ENCODE peak calls at places on chromosomes 13 and 19, in nine cellular contexts. L is breast epithelium, A is IMR-90, U is vagina, X is esophagus squamous epithelium, C is uterus, Q is spleen, M is right lobe of liver, Z is A549. E is an unnamed sample.

GRCh38 chr19:460877-461609 is at the start of gene SHC2:
- DNase-seq in A (no peak), Z (no peak), C (peak), L (no peak), U (no peak), M (no peak), X (no peak), Q (no peak), E (no peak)

GRCh38 chr19:38252935-38253691 is 3.1 kb downstream of the PPP1R14A start:
- DNase-seq in Z (no peak), A (no peak), U (no peak), M (no peak), C (peak), X (no peak), Q (peak), L (peak), E (no peak)

GRCh38 chr13:46359731-46360130 is 27.3 kb downstream of the RUBCNL start:
- DNase-seq in X (no peak), Z (peak), Q (no peak), C (no peak), U (no peak), M (no peak), A (peak), L (no peak), E (no peak)

GRCh38 chr13:36712785-36713184 is 39.0 kb downstream of the SERTM1 start:
- DNase-seq in X (no peak), L (no peak), M (no peak), Q (no peak), C (peak), U (no peak), A (peak), Z (no peak), E (no peak)

GRCh38 chr13:28463481-28463880 is 31.4 kb downstream of the FLT1 start:
- DNase-seq in M (no peak), Q (no peak), U (no peak), C (no peak), A (peak), X (no peak), L (no peak), Z (no peak), E (no peak)

GRCh38 chr13:106063591-106064308 is 471.7 kb downstream of the EFNB2 start:
- DNase-seq in X (no peak), U (no peak), A (peak), L (no peak), Q (no peak), M (no peak), C (no peak), Z (no peak), E (peak)

GRCh38 chr13:112270951-112271350 is 105.2 kb upstream of the SPACA7 start:
- DNase-seq in U (no peak), A (no peak), Q (no peak), C (no peak), L (no peak), X (no peak), Z (no peak), M (no peak), E (no peak)

GRCh38 chr19:52231154-52231565 is 38.2 kb upstream of the ZNF766 start:
- DNase-seq in C (no peak), Q (no peak), L (no peak), X (no peak), Z (no peak), M (no peak), U (no peak), A (peak), E (no peak)

GRCh38 chr19:708154-709141 is at the start of gene PALM:
- DNase-seq in A (no peak), C (no peak), L (no peak), U (no peak), Q (no peak), M (no peak), X (no peak), Z (no peak), E (peak)

GRCh38 chr13:51370116-51370515 is 30.6 kb downstream of the SERPINE3 start:
- DNase-seq in C (no peak), L (no peak), A (peak), Z (no peak), Q (no peak), M (no peak), X (no peak), U (no peak), E (no peak)

GRCh38 chr19:45019187-45019586 is 17.9 kb downstream of the RELB start:
- DNase-seq in X (no peak), Z (no peak), L (no peak), M (no peak), Q (no peak), U (no peak), A (no peak), C (no peak), E (no peak)

GRCh38 chr19:8423821-8424223 is 10.7 kb downstream of the MARCHF2 start:
- DNase-seq in Q (peak), M (peak), L (peak), A (peak), U (no peak), X (no peak), C (peak), Z (peak), E (peak)

GRCh38 chr19:24033962-24034342 is 53.0 kb upstream of the ZNF254 start:
- DNase-seq in A (peak), C (peak), Z (peak), M (peak), L (peak), U (no peak), X (no peak), Q (no peak), E (peak)

GRCh38 chr13:64158910-64159309 is 2743.3 kb upstream of the PCDH20 start:
- DNase-seq in X (no peak), L (no peak), A (peak), U (no peak), M (no peak), C (no peak), Q (no peak), Z (no peak), E (peak)

GRCh38 chr13:60162096-60162495 is 1.6 kb downstream of the DIAPH3 start:
- DNase-seq in M (no peak), C (no peak), L (no peak), Q (no peak), U (no peak), X (no peak), Z (no peak), A (peak), E (no peak)

GRCh38 chr13:99991013-99991805 is 9.6 kb downstream of the ZIC2 start:
- DNase-seq in L (no peak), A (no peak), Z (no peak), X (no peak), Q (no peak), M (no peak), C (no peak), U (no peak), E (no peak)

GRCh38 chr13:61162636-61163035 is 253.0 kb downstream of the PCDH20 start:
- DNase-seq in A (no peak), Z (no peak), Q (no peak), M (no peak), U (no peak), L (no peak), C (no peak), X (no peak), E (no peak)

GRCh38 chr19:43841990-43842389 is 14.9 kb downstream of the ZNF283 start:
- DNase-seq in A (no peak), Q (no peak), Z (peak), X (no peak), C (no peak), U (no peak), L (no peak), M (no peak), E (no peak)

GRCh38 chr19:17335575-17335974 is 920 bp upstream of the ANO8 start:
- DNase-seq in C (no peak), X (no peak), M (no peak), L (no peak), A (no peak), Q (no peak), Z (no peak), U (no peak), E (no peak)

GRCh38 chr13:42420304-42420703 is 148.4 kb downstream of the AKAP11 start:
- DNase-seq in Q (no peak), L (no peak), M (no peak), C (no peak), U (no peak), X (no peak), A (no peak), Z (no peak), E (no peak)

GRCh38 chr19:2021453-2022140 is 6.1 kb upstream of the BTBD2 start:
- DNase-seq in A (no peak), U (no peak), Q (no peak), Z (no peak), L (no peak), X (no peak), C (no peak), M (no peak), E (no peak)

GRCh38 chr19:18070181-18070580 is 16.6 kb downstream of the IL12RB1 start:
- DNase-seq in A (no peak), Q (no peak), L (no peak), Z (no peak), M (no peak), X (no peak), U (no peak), C (no peak), E (no peak)

GRCh38 chr13:36259361-36260137 is 38.1 kb downstream of the CCDC169 start:
- DNase-seq in Z (no peak), M (no peak), X (no peak), A (no peak), U (no peak), Q (no peak), L (no peak), C (no peak), E (no peak)

GRCh38 chr19:45472557-45473365 is 5.0 kb downstream of the FOSB start:
- DNase-seq in U (no peak), C (no peak), A (no peak), X (no peak), L (no peak), M (no peak), Q (peak), Z (no peak), E (no peak)

GRCh38 chr13:112249644-112250610 is 126.2 kb upstream of the SPACA7 start:
- DNase-seq in C (no peak), U (no peak), M (no peak), Z (no peak), A (no peak), Q (peak), X (no peak), L (no peak), E (no peak)

GRCh38 chr13:52933547-52934167 is 85.2 kb upstream of the PCDH8 start:
- DNase-seq in M (no peak), Z (no peak), L (no peak), A (no peak), C (no peak), X (no peak), Q (no peak), U (no peak), E (no peak)

GRCh38 chr13:113179374-113180230 is 21.2 kb downstream of the PROZ start:
- DNase-seq in X (no peak), Z (no peak), L (no peak), M (no peak), U (no peak), Q (no peak), C (no peak), A (peak), E (no peak)

GRCh38 chr13:98919566-98919965 is 58.3 kb downstream of the DOCK9 start:
- DNase-seq in A (no peak), L (no peak), Z (no peak), Q (no peak), U (no peak), M (no peak), X (no peak), C (no peak), E (no peak)

GRCh38 chr19:29887498-29887897 is 54.5 kb upstream of the URI1 start:
- DNase-seq in C (peak), Q (peak), A (peak), L (no peak), X (no peak), Z (no peak), M (no peak), U (no peak), E (no peak)

DNA sequence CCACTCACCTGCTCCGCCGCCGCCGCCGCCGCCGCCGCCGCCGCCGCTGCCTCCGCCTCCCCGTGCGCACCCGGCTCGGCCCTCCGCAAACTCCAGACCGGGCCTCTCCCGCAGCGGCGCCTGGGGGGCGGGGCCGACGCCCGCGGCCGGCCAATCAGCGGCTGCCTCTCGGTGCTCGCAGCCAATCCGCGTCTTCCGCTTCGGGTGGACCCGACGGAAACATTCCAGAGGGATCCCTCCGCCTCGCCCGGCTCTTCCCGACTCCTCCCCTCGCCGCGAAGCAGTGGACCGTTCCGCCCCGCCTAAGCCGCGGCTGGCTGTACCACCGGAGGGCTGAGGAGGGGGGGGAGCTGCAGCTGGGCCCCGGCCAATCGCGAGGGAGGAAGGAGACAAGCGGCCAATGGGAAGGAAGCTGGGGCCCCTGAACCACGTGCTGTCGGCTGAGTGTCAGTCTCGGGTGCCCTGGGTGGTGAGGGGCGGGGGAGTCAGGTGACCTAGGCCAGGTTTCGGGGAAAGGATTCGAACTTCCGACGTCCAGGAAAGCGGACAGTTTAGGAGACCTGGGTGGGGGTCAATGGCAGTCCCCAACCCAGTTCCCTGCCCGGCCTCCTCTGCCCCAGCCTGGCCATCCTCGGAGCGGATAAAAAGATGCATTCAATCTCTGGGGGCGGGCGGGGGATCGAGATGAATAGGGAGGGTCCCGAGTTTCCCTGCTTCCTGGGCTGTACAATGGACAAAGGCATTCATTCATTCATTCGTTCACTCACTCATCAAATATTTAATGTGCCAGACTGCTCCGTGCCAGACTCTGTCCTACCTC is at the start of gene GIPC1:
- DNase-seq in L (peak), Q (peak), A (peak), M (peak), X (peak), C (peak), U (no peak), Z (peak), E (peak)
- TF ChIP-seq POLR2A in L (no peak), Q (no peak), A (peak), M (peak), X (peak), C (peak), U (peak), Z (no peak), E (peak)

GRCh38 chr19:50820549-50821247 is 2.9 kb downstream of the KLK1 start:
- DNase-seq in A (no peak), C (no peak), U (no peak), Q (peak), Z (no peak), M (no peak), L (no peak), X (no peak), E (peak)
- TF ChIP-seq POLR2A in A (no peak), C (no peak), U (no peak), Q (no peak), Z (no peak), M (no peak), L (no peak), X (no peak), E (no peak)

GRCh38 chr19:4043966-4044365 is 22.7 kb downstream of the ZBTB7A start:
- DNase-seq in Q (no peak), U (no peak), M (peak), Z (no peak), L (no peak), X (no peak), C (no peak), A (no peak), E (no peak)
- TF ChIP-seq POLR2A in Q (no peak), U (no peak), M (no peak), Z (no peak), L (no peak), X (no peak), C (no peak), A (no peak), E (no peak)

DNA sequence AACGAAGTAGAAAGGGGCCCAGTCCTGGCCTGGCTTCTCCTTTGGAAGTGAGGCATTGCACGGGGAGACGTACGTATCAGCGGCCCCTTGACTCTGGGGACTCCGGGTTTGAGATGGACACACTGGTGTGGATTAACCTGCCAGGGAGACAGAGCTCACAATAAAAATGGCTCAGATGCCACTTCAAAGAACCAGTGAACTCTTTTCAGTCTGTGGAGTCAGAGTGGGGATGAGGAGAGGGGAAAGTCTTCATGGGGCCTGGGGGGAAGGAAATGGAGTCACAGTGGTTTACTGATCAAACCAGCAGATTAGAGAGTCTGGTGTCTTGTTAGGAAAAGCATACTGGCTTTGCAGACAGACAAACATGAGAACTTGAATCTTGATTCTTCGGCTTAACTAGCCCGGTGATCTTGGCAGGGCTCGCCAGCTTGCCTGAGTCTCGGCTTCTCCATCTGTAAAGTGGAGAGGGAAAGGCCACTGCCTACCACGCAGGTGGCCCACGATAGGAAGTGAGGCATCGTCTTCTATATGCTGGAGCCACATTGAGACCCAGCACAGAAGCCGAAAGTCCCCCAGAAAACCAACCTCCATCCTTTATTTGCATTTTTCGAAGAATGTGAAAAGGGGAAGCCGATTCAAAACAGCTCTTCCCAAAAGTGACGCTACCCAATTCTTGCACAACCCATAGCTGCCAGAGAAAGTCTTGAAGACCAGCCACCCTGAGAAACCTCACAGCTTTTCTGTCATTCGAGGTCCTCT is at the start of gene FFAR1:
- DNase-seq in M (peak), C (no peak), L (no peak), U (peak), X (no peak), Q (peak), Z (no peak), A (no peak), E (no peak)
- TF ChIP-seq POLR2A in M (no peak), C (no peak), L (no peak), U (no peak), X (no peak), Q (peak), Z (no peak), A (no peak), E (no peak)

GRCh38 chr19:36140289-36141038 is 598 bp downstream of the CAPNS1 start:
- DNase-seq in U (no peak), Q (no peak), Z (peak), L (peak), A (peak), C (peak), M (peak), X (no peak), E (peak)
- TF ChIP-seq POLR2A in U (no peak), Q (no peak), Z (peak), L (no peak), A (no peak), C (no peak), M (no peak), X (no peak), E (no peak)

GRCh38 chr19:28497137-28497536 is 715.8 kb downstream of the UQCRFS1 start:
- DNase-seq in Z (no peak), A (no peak), Q (peak), M (no peak), L (no peak), U (no peak), X (no peak), C (no peak), E (peak)
- TF ChIP-seq POLR2A in Z (no peak), A (no peak), Q (no peak), M (no peak), L (no peak), U (no peak), X (no peak), C (no peak), E (no peak)

DNA sequence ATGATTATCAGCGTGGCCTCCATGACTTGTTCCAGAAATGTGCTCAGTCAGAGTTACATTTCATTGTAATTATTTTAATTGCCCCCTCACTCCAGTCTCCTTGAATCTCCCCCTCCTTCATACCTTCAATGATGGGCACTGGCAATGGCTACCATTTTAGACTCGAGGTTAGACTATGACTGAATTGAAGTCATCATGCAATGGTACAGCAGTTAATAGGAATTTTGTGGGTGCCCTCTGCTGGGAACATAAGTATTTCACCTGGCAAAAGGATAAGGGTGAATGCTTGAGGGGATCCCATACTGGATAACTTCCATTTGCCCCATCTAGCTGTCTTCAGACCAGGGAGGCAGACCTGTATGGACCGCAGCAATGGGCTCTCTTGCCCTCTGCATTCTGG is 32.2 kb upstream of the USP12 start:
- DNase-seq in U (no peak), A (peak), Q (no peak), Z (peak), C (no peak), M (no peak), L (no peak), X (no peak), E (no peak)
- TF ChIP-seq POLR2A in U (no peak), A (no peak), Q (no peak), Z (no peak), C (no peak), M (no peak), L (no peak), X (no peak), E (no peak)

GRCh38 chr19:34404109-34404909 is at the start of gene PDCD2L:
- DNase-seq in U (no peak), M (peak), X (peak), C (peak), A (peak), Z (peak), Q (peak), L (peak), E (peak)
- TF ChIP-seq POLR2A in U (no peak), M (peak), X (peak), C (peak), A (no peak), Z (peak), Q (peak), L (no peak), E (peak)

DNA sequence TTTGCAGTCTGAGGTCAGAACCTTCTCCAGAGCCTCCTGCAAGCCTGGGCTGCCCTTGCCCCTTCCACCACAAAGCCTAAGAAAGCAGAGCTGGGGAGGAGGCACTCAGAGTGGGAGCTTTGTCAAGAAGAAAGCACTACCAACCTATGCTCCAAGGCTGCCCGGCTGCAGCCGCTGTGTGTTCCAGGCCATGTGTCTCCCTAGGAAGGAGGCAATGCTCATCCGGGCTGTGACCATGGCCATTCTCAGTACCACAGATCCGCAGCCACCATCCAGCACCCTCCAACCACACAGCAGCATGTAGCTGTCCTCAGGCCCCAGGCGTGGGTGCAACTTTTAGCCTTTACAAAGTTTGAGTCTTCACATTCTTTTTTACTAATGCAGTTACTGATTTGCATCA is 22.0 kb downstream of the CARS2 start:
- DNase-seq in A (no peak), M (peak), Z (no peak), Q (peak), X (no peak), U (no peak), C (no peak), L (no peak), E (no peak)
- TF ChIP-seq POLR2A in A (no peak), M (no peak), Z (no peak), Q (no peak), X (no peak), U (no peak), C (no peak), L (no peak), E (no peak)